ENCODE peak calls at places on chromosomes 6 and 20, in nine cellular contexts. C is heart left ventricle, O is tibial nerve, U is HCT116, G is A549, E is body of pancreas, I is transverse colon, T is lower leg skin, P is suprapubic skin. Z is an unnamed sample.

GRCh38 chr20:38730167-38730988 is 6.1 kb downstream of the SLC32A1 start:
- DNase-seq in C (no peak), O (no peak), U (no peak), G (no peak), E (no peak), I (peak), T (no peak), P (no peak), Z (no peak)

GRCh38 chr6:155022726-155023125 is 27.6 kb downstream of the TIAM2 start:
- DNase-seq in C (no peak), O (no peak), U (no peak), G (no peak), E (no peak), I (no peak), T (peak), P (no peak), Z (no peak)

GRCh38 chr6:93447874-93448273 is 28.5 kb upstream of the EPHA7 start:
- DNase-seq in C (no peak), O (no peak), U (no peak), G (no peak), E (no peak), I (peak), T (no peak), P (no peak), Z (no peak)

GRCh38 chr6:125307150-125307838 is 5.5 kb upstream of the HDDC2 start:
- DNase-seq in C (no peak), O (no peak), U (no peak), G (no peak), E (no peak), I (no peak), T (no peak), P (no peak), Z (no peak)

GRCh38 chr20:1813101-1813529 is 82.1 kb upstream of the SIRPA start:
- DNase-seq in C (peak), O (peak), U (no peak), G (peak), E (no peak), I (peak), T (peak), P (no peak), Z (no peak)

GRCh38 chr20:63090682-63091571 is 84.2 kb upstream of the BHLHE23 start:
- DNase-seq in C (peak), O (no peak), U (no peak), G (no peak), E (no peak), I (peak), T (peak), P (peak), Z (no peak)

GRCh38 chr6:86205980-86206379 is 563.3 kb upstream of the SYNCRIP start:
- DNase-seq in C (no peak), O (no peak), U (no peak), G (no peak), E (no peak), I (no peak), T (no peak), P (no peak), Z (no peak)

GRCh38 chr6:44176935-44177509 is 18.4 kb downstream of the CAPN11 start:
- DNase-seq in C (no peak), O (no peak), U (no peak), G (no peak), E (no peak), I (no peak), T (no peak), P (no peak), Z (peak)

GRCh38 chr20:61556116-61556515 is 304.1 kb downstream of the CDH4 start:
- DNase-seq in C (no peak), O (no peak), U (no peak), G (peak), E (no peak), I (no peak), T (no peak), P (no peak), Z (no peak)

GRCh38 chr6:57116776-57117175 is 26.8 kb downstream of the ZNF451 start:
- DNase-seq in C (no peak), O (no peak), U (no peak), G (no peak), E (no peak), I (no peak), T (no peak), P (no peak), Z (no peak)

GRCh38 chr6:154157082-154157481 is 118.0 kb downstream of the OPRM1 start:
- DNase-seq in C (no peak), O (no peak), U (no peak), G (no peak), E (no peak), I (no peak), T (no peak), P (no peak), Z (no peak)

GRCh38 chr20:12030470-12030869 is 112.8 kb downstream of the BTBD3 start:
- DNase-seq in C (no peak), O (no peak), U (no peak), G (no peak), E (no peak), I (no peak), T (no peak), P (no peak), Z (no peak)

GRCh38 chr6:14272111-14273085 is 154.8 kb downstream of the CD83 start:
- DNase-seq in C (no peak), O (no peak), U (no peak), G (no peak), E (no peak), I (no peak), T (peak), P (no peak), Z (peak)

GRCh38 chr6:127539292-127539691 is 20.2 kb upstream of the MTCL3 start:
- DNase-seq in C (no peak), O (no peak), U (no peak), G (no peak), E (no peak), I (no peak), T (no peak), P (no peak), Z (peak)

GRCh38 chr20:34435589-34435988 is 72.5 kb downstream of the ITCH start:
- DNase-seq in C (no peak), O (no peak), U (no peak), G (no peak), E (no peak), I (no peak), T (no peak), P (no peak), Z (no peak)

DNA sequence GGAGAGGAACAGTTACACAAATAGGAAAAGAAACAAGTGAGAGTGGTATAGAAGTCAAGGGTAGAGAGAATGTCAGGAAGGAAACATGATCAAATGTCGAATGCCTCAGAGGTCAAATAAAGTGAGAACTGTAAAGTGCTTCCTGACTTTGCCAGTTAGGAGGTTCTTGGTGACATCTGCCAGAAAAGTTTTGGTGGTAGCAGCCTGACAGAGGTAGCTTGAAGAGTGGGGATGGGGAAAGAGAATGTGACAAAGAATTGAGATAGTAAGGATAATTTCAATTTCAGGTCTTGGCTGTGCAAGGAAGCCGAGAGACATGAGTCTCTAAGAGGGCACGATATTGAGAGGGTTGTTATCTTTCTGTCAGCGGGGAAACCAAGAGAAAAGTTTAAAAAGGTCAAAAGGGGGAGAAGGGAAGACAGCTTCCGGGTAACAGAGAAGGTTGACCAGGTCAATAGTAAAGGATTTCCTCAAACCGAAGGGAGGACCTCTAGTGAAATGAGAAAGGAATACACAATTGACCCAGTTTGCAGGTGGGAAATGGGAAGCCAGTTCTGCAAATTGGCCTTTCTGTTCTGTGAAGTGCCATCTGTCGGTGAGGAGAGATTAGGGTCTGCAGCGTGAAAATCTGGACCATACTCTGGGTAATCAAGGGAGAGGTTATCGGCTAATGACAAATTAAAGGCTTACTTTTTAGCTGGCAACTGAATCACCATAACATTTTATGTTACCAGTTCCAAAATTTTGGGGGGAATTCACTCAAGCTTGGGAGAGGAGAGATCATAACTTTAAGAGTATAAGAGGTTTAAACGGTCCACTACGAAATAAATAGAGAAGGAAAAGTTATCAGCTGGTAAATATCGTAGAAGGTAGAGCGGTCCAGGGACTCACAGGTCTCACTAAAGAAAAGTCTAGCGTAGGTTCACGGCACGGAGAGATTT is 973 bp upstream of the BRD2 start:
- DNase-seq in C (no peak), O (peak), U (peak), G (no peak), E (no peak), I (peak), T (no peak), P (no peak), Z (peak)
- TF ChIP-seq POLR2A in C (no peak), O (no peak), U (no peak), G (no peak), E (no peak), I (no peak), T (no peak), P (no peak), Z (no peak)

GRCh38 chr6:24936641-24937317 is 1.0 kb upstream of the RIPOR2 start:
- DNase-seq in C (no peak), O (no peak), U (no peak), G (no peak), E (no peak), I (no peak), T (no peak), P (no peak), Z (no peak)
- H3K4me3 ChIP-seq in C (no peak), O (no peak), U (no peak), G (no peak), E (no peak), I (no peak), T (no peak), P (no peak), Z (no peak)

DNA sequence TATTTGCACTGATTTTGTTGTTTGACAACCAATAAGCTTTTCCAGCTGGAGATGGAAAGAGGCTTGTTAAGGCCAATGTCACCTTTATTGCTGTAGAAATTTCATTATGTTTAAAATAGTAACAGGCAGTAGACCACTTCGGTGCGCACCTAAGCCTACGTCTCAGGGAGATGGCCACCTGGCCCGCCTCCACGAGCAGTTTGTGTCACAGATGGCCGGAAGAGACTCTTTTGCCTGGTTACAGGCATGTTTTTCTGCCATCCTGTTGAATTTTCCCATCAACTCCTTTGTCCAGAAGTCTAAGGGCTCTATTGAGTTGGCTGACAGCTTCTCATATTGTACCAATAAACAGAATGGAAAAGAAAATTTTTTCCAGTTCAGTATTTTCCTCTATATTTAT is 51.0 kb downstream of the SLC9A8 start:
- DNase-seq in C (no peak), O (no peak), U (no peak), G (no peak), E (no peak), I (no peak), T (no peak), P (no peak), Z (no peak)
- TF ChIP-seq CTCF in C (no peak), O (no peak), U (no peak), G (no peak), E (no peak), I (no peak), T (no peak), P (no peak), Z (no peak)

GRCh38 chr20:36467076-36467999 is 74.0 kb upstream of the MYL9 start:
- DNase-seq in C (peak), O (no peak), U (no peak), G (no peak), E (peak), I (peak), T (peak), P (peak), Z (no peak)
- TF ChIP-seq POLR2A in C (no peak), O (no peak), U (no peak), G (no peak), E (no peak), I (no peak), T (no peak), P (no peak), Z (no peak)

Z was measured in NB4.